ENCODE peak calls at places on chromosomes 16 and 17, in seven cellular contexts. U, E, F, V, T, J and B are unnamed samples.

GRCh38 chr17:76076765-76077581 is 2.0 kb upstream of the ZACN start:
- DNase-seq in U (no peak), E (no peak), F (no peak), V (no peak), T (peak), J (no peak), B (no peak)

GRCh38 chr17:82217530-82218204 is 5.0 kb upstream of the CCDC57 start:
- DNase-seq in U (no peak), E (no peak), F (peak), V (peak), T (peak), J (peak), B (peak)

GRCh38 chr16:89094252-89094901 is 725 bp downstream of the ACSF3 start:
- DNase-seq in U (no peak), E (no peak), F (no peak), V (peak), T (peak), J (no peak), B (peak)

GRCh38 chr16:16045879-16046278 is 96.5 kb downstream of the ABCC1 start:
- DNase-seq in U (no peak), E (no peak), F (no peak), V (no peak), T (peak), J (no peak), B (no peak)

GRCh38 chr17:43018008-43018853 is 4.0 kb downstream of the VAT1 start:
- DNase-seq in U (no peak), E (no peak), F (no peak), V (no peak), T (peak), J (no peak), B (no peak)

GRCh38 chr17:78294776-78295175 is 63.3 kb downstream of the TMEM235 start:
- DNase-seq in U (no peak), E (no peak), F (no peak), V (peak), T (peak), J (no peak), B (peak)

GRCh38 chr17:36928450-36929125 is 8.7 kb upstream of the LHX1 start:
- DNase-seq in U (no peak), E (no peak), F (no peak), V (no peak), T (peak), J (no peak), B (no peak)

GRCh38 chr16:70476272-70477020 is 22.1 kb downstream of the FCSK start:
- DNase-seq in U (no peak), E (no peak), F (peak), V (peak), T (peak), J (peak), B (peak)

GRCh38 chr16:2962334-2963073 is 1.6 kb upstream of the KREMEN2 start:
- DNase-seq in U (no peak), E (no peak), F (no peak), V (no peak), T (no peak), J (no peak), B (no peak)

GRCh38 chr17:51258756-51259573 is 884 bp downstream of the MBTD1 start:
- DNase-seq in U (no peak), E (no peak), F (no peak), V (peak), T (peak), J (peak), B (no peak)

GRCh38 chr17:72677714-72678390 is 414.6 kb downstream of the SLC39A11 start:
- DNase-seq in U (no peak), E (no peak), F (peak), V (peak), T (peak), J (no peak), B (no peak)

GRCh38 chr17:42653179-42654124 is 5.6 kb upstream of the TUBG2 start:
- DNase-seq in U (peak), E (no peak), F (peak), V (peak), T (peak), J (no peak), B (no peak)

GRCh38 chr16:89484923-89485679 is 5.3 kb downstream of the ANKRD11 start:
- DNase-seq in U (no peak), E (no peak), F (no peak), V (no peak), T (peak), J (peak), B (no peak)

GRCh38 chr17:13925579-13925978 is 143.7 kb upstream of the COX10 start:
- DNase-seq in U (no peak), E (no peak), F (no peak), V (peak), T (no peak), J (no peak), B (no peak)

GRCh38 chr17:50274142-50274944 is at the start of gene TMEM92:
- DNase-seq in U (peak), E (no peak), F (no peak), V (peak), T (peak), J (no peak), B (peak)

GRCh38 chr16:4052801-4053662 is 63.2 kb downstream of the ADCY9 start:
- DNase-seq in U (peak), E (no peak), F (peak), V (peak), T (no peak), J (peak), B (peak)

GRCh38 chr16:11583171-11583570 is 3.5 kb downstream of the LITAF start:
- DNase-seq in U (no peak), E (no peak), F (no peak), V (no peak), T (no peak), J (no peak), B (peak)

GRCh38 chr16:85825326-85825725 is 25.8 kb downstream of the COX4I1 start:
- DNase-seq in U (no peak), E (no peak), F (no peak), V (no peak), T (no peak), J (no peak), B (no peak)

GRCh38 chr17:28402224-28402630 is 3.8 kb downstream of the SLC46A1 start:
- DNase-seq in U (no peak), E (no peak), F (no peak), V (peak), T (no peak), J (no peak), B (peak)

GRCh38 chr16:24761526-24761925 is 32.1 kb downstream of the TNRC6A start:
- DNase-seq in U (no peak), E (no peak), F (no peak), V (no peak), T (no peak), J (no peak), B (no peak)

GRCh38 chr16:3007957-3008748 is 4.6 kb upstream of the CLDN9 start:
- DNase-seq in U (no peak), E (no peak), F (no peak), V (no peak), T (peak), J (no peak), B (no peak)